ENCODE peak calls at places on chromosome 21, in four cellular contexts. One of them, this sample, is unnamed.

GRCh38 chr21:21137986-21138385 is 139.8 kb downstream of the NCAM2 start:
- DNase-seq in amygdala: no peak
- DNase-seq in fibroblast of the conjunctiva: no peak
- DNase-seq in activated T-cell treated with anti-CD3 and anti-CD28 coated beads, Interleukin-2, amount 50 U/mL, for 1 hour: no peak
- DNase-seq in this sample: no peak

GRCh38 chr21:45756029-45756428 is 112.5 kb downstream of the PCBP3 start:
- DNase-seq in amygdala: no peak
- DNase-seq in fibroblast of the conjunctiva: no peak
- DNase-seq in activated T-cell treated with anti-CD3 and anti-CD28 coated beads, Interleukin-2, amount 50 U/mL, for 1 hour: no peak
- DNase-seq in this sample: no peak

GRCh38 chr21:38121888-38122705 is 134.7 kb upstream of the KCNJ15 start:
- DNase-seq in amygdala: no peak
- DNase-seq in fibroblast of the conjunctiva: no peak
- DNase-seq in activated T-cell treated with anti-CD3 and anti-CD28 coated beads, Interleukin-2, amount 50 U/mL, for 1 hour: no peak
- DNase-seq in this sample: no peak

GRCh38 chr21:33374874-33375644 is 28.2 kb upstream of the IFNGR2 start:
- DNase-seq in amygdala: no peak
- DNase-seq in fibroblast of the conjunctiva: no peak
- DNase-seq in activated T-cell treated with anti-CD3 and anti-CD28 coated beads, Interleukin-2, amount 50 U/mL, for 1 hour: no peak
- DNase-seq in this sample: no peak

GRCh38 chr21:36388835-36389234 is 3.6 kb downstream of the CHAF1B start:
- DNase-seq in amygdala: no peak
- DNase-seq in fibroblast of the conjunctiva: no peak
- DNase-seq in activated T-cell treated with anti-CD3 and anti-CD28 coated beads, Interleukin-2, amount 50 U/mL, for 1 hour: no peak
- DNase-seq in this sample: no peak

GRCh38 chr21:41032536-41032935 is 135.4 kb upstream of the BACE2 start:
- DNase-seq in amygdala: no peak
- DNase-seq in fibroblast of the conjunctiva: no peak
- DNase-seq in activated T-cell treated with anti-CD3 and anti-CD28 coated beads, Interleukin-2, amount 50 U/mL, for 1 hour: no peak
- DNase-seq in this sample: no peak

GRCh38 chr21:18142639-18143038 is 102.0 kb upstream of the CHODL start:
- DNase-seq in amygdala: no peak
- DNase-seq in fibroblast of the conjunctiva: no peak
- DNase-seq in activated T-cell treated with anti-CD3 and anti-CD28 coated beads, Interleukin-2, amount 50 U/mL, for 1 hour: no peak
- DNase-seq in this sample: no peak

GRCh38 chr21:31161157-31161556 is 122.9 kb upstream of the KRTAP19-8 start:
- DNase-seq in amygdala: peak; percentile 40
- DNase-seq in fibroblast of the conjunctiva: no peak
- DNase-seq in activated T-cell treated with anti-CD3 and anti-CD28 coated beads, Interleukin-2, amount 50 U/mL, for 1 hour: no peak
- DNase-seq in this sample: no peak

GRCh38 chr21:45583831-45584509 is 41.7 kb upstream of the SLC19A1 start:
- DNase-seq in amygdala: no peak
- DNase-seq in fibroblast of the conjunctiva: no peak
- DNase-seq in activated T-cell treated with anti-CD3 and anti-CD28 coated beads, Interleukin-2, amount 50 U/mL, for 1 hour: no peak
- DNase-seq in this sample: no peak

GRCh38 chr21:41765393-41765950 is 1.4 kb downstream of the RIPK4 start:
- DNase-seq in amygdala: no peak
- DNase-seq in fibroblast of the conjunctiva: no peak
- DNase-seq in activated T-cell treated with anti-CD3 and anti-CD28 coated beads, Interleukin-2, amount 50 U/mL, for 1 hour: no peak
- DNase-seq in this sample: no peak

GRCh38 chr21:18517905-18518566 is 114.5 kb upstream of the TMPRSS15 start:
- DNase-seq in amygdala: no peak
- DNase-seq in fibroblast of the conjunctiva: no peak
- DNase-seq in activated T-cell treated with anti-CD3 and anti-CD28 coated beads, Interleukin-2, amount 50 U/mL, for 1 hour: no peak
- DNase-seq in this sample: no peak

GRCh38 chr21:43020771-43021170 is 46.4 kb downstream of the PKNOX1 start:
- DNase-seq in amygdala: no peak
- DNase-seq in fibroblast of the conjunctiva: no peak
- DNase-seq in activated T-cell treated with anti-CD3 and anti-CD28 coated beads, Interleukin-2, amount 50 U/mL, for 1 hour: no peak
- DNase-seq in this sample: no peak

GRCh38 chr21:45020629-45021427 is 53.6 kb upstream of the ADARB1 start:
- DNase-seq in amygdala: no peak
- DNase-seq in fibroblast of the conjunctiva: no peak
- DNase-seq in activated T-cell treated with anti-CD3 and anti-CD28 coated beads, Interleukin-2, amount 50 U/mL, for 1 hour: no peak
- DNase-seq in this sample: no peak

GRCh38 chr21:17576080-17576835 is 36.4 kb downstream of the BTG3 start:
- DNase-seq in amygdala: no peak
- DNase-seq in fibroblast of the conjunctiva: no peak
- DNase-seq in activated T-cell treated with anti-CD3 and anti-CD28 coated beads, Interleukin-2, amount 50 U/mL, for 1 hour: no peak
- DNase-seq in this sample: no peak

GRCh38 chr21:43975469-43976098 is 36.5 kb upstream of the TRAPPC10 start:
- DNase-seq in amygdala: peak; percentile 63
- DNase-seq in fibroblast of the conjunctiva: peak; percentile 21
- DNase-seq in activated T-cell treated with anti-CD3 and anti-CD28 coated beads, Interleukin-2, amount 50 U/mL, for 1 hour: peak; percentile 88
- DNase-seq in this sample: no peak

GRCh38 chr21:44596068-44596725 is 3.9 kb upstream of the KRTAP10-6 start:
- DNase-seq in amygdala: no peak
- DNase-seq in fibroblast of the conjunctiva: no peak
- DNase-seq in activated T-cell treated with anti-CD3 and anti-CD28 coated beads, Interleukin-2, amount 50 U/mL, for 1 hour: no peak
- DNase-seq in this sample: no peak

GRCh38 chr21:29077651-29078090 is 4.2 kb upstream of the CCT8 start:
- DNase-seq in amygdala: no peak
- DNase-seq in fibroblast of the conjunctiva: no peak
- DNase-seq in activated T-cell treated with anti-CD3 and anti-CD28 coated beads, Interleukin-2, amount 50 U/mL, for 1 hour: no peak
- DNase-seq in this sample: no peak

GRCh38 chr21:33266784-33267135 is 593 bp downstream of the IL10RB start:
- DNase-seq in amygdala: no peak
- DNase-seq in fibroblast of the conjunctiva: no peak
- DNase-seq in activated T-cell treated with anti-CD3 and anti-CD28 coated beads, Interleukin-2, amount 50 U/mL, for 1 hour: no peak
- DNase-seq in this sample: no peak

GRCh38 chr21:32772281-32773047 is 909 bp upstream of the PAXBP1 start:
- DNase-seq in amygdala: no peak
- DNase-seq in fibroblast of the conjunctiva: no peak
- DNase-seq in activated T-cell treated with anti-CD3 and anti-CD28 coated beads, Interleukin-2, amount 50 U/mL, for 1 hour: peak; percentile 57
- DNase-seq in this sample: no peak

GRCh38 chr21:43825610-43825935 is 36.2 kb downstream of the RRP1 start:
- DNase-seq in amygdala: no peak
- DNase-seq in fibroblast of the conjunctiva: no peak
- DNase-seq in activated T-cell treated with anti-CD3 and anti-CD28 coated beads, Interleukin-2, amount 50 U/mL, for 1 hour: no peak
- DNase-seq in this sample: no peak

GRCh38 chr21:33268736-33269441 is 2.7 kb downstream of the IL10RB start:
- DNase-seq in amygdala: no peak
- DNase-seq in fibroblast of the conjunctiva: no peak
- DNase-seq in activated T-cell treated with anti-CD3 and anti-CD28 coated beads, Interleukin-2, amount 50 U/mL, for 1 hour: peak; percentile 50
- DNase-seq in this sample: no peak

GRCh38 chr21:29434081-29434480 is 135.4 kb downstream of the BACH1 start:
- DNase-seq in amygdala: no peak
- DNase-seq in fibroblast of the conjunctiva: no peak
- DNase-seq in activated T-cell treated with anti-CD3 and anti-CD28 coated beads, Interleukin-2, amount 50 U/mL, for 1 hour: no peak
- DNase-seq in this sample: no peak

GRCh38 chr21:14452031-14452778 is 69.3 kb upstream of the HSPA13 start:
- DNase-seq in amygdala: no peak
- DNase-seq in fibroblast of the conjunctiva: no peak
- DNase-seq in activated T-cell treated with anti-CD3 and anti-CD28 coated beads, Interleukin-2, amount 50 U/mL, for 1 hour: no peak
- DNase-seq in this sample: no peak

GRCh38 chr21:41663805-41664788 is 102.8 kb downstream of the RIPK4 start:
- DNase-seq in amygdala: no peak
- DNase-seq in fibroblast of the conjunctiva: no peak
- DNase-seq in activated T-cell treated with anti-CD3 and anti-CD28 coated beads, Interleukin-2, amount 50 U/mL, for 1 hour: no peak
- DNase-seq in this sample: no peak

GRCh38 chr21:38948981-38949380 is 143.3 kb downstream of the ETS2 start:
- DNase-seq in amygdala: no peak
- DNase-seq in fibroblast of the conjunctiva: no peak
- DNase-seq in activated T-cell treated with anti-CD3 and anti-CD28 coated beads, Interleukin-2, amount 50 U/mL, for 1 hour: no peak
- DNase-seq in this sample: no peak

This sample was measured in thoracic aorta.